ENCODE peak calls at places on chromosomes 1 and 21, in seven cellular contexts. Q is astrocyte, M is suprapubic skin, U is endodermal cell, S is sigmoid colon, V is heart left ventricle, B is SJSA1. Z is an unnamed sample.

GRCh38 chr1:93015590-93015989 is 54.3 kb upstream of the DIPK1A start:
- DNase-seq in Q (peak), M (no peak), U (no peak), S (no peak), V (no peak), B (no peak), Z (no peak)

GRCh38 chr1:186780081-186780480 is 48.7 kb upstream of the PLA2G4A start:
- DNase-seq in Q (no peak), M (no peak), U (no peak), S (no peak), V (no peak), B (no peak), Z (no peak)

GRCh38 chr1:53344921-53345838 is 17.3 kb upstream of the LRP8 start:
- DNase-seq in Q (no peak), M (no peak), U (no peak), S (no peak), V (no peak), B (peak), Z (no peak)

GRCh38 chr1:117585086-117585485 is 20.8 kb upstream of the TENT5C start:
- DNase-seq in Q (no peak), M (peak), U (no peak), S (peak), V (no peak), B (no peak), Z (no peak)

GRCh38 chr1:170661646-170662411 is 2.1 kb upstream of the PRRX1 start:
- DNase-seq in Q (peak), M (no peak), U (peak), S (no peak), V (peak), B (peak), Z (no peak)

GRCh38 chr1:155940531-155940992 is 876 bp upstream of the RXFP4 start:
- DNase-seq in Q (peak), M (no peak), U (no peak), S (no peak), V (peak), B (no peak), Z (no peak)

GRCh38 chr1:83760211-83760978 is 238.5 kb downstream of the TTLL7 start:
- DNase-seq in Q (no peak), M (no peak), U (no peak), S (no peak), V (no peak), B (no peak), Z (no peak)

GRCh38 chr1:177884499-177885021 is 85.3 kb downstream of the SEC16B start:
- DNase-seq in Q (no peak), M (no peak), U (no peak), S (no peak), V (no peak), B (no peak), Z (no peak)

GRCh38 chr1:61910035-61910434 is 167.8 kb downstream of the PATJ start:
- DNase-seq in Q (no peak), M (no peak), U (no peak), S (no peak), V (no peak), B (no peak), Z (no peak)

GRCh38 chr1:27135920-27136551 is 18.9 kb downstream of the SLC9A1 start:
- DNase-seq in Q (no peak), M (no peak), U (peak), S (no peak), V (no peak), B (no peak), Z (no peak)

GRCh38 chr1:226078336-226078735 is 15.8 kb downstream of the H3-3A start:
- DNase-seq in Q (no peak), M (no peak), U (no peak), S (no peak), V (no peak), B (no peak), Z (no peak)

GRCh38 chr1:84361796-84362195 is 36.5 kb upstream of the DNASE2B start:
- DNase-seq in Q (no peak), M (no peak), U (no peak), S (no peak), V (no peak), B (no peak), Z (peak)

GRCh38 chr1:119298687-119299086 is 69.9 kb upstream of the HAO2 start:
- DNase-seq in Q (peak), M (no peak), U (no peak), S (no peak), V (no peak), B (no peak), Z (no peak)

GRCh38 chr1:45508295-45509151 is 8.4 kb downstream of the MMACHC start:
- DNase-seq in Q (no peak), M (no peak), U (peak), S (no peak), V (no peak), B (no peak), Z (no peak)

GRCh38 chr1:3656450-3657095 is 4.3 kb downstream of the TP73 start:
- DNase-seq in Q (no peak), M (no peak), U (no peak), S (no peak), V (no peak), B (no peak), Z (no peak)

GRCh38 chr1:66354311-66354922 is 179.5 kb upstream of the SGIP1 start:
- DNase-seq in Q (peak), M (no peak), U (peak), S (no peak), V (no peak), B (peak), Z (no peak)

GRCh38 chr1:169012416-169012815 is 94.1 kb upstream of the ATP1B1 start:
- DNase-seq in Q (no peak), M (no peak), U (no peak), S (no peak), V (no peak), B (no peak), Z (no peak)

GRCh38 chr1:235160395-235160964 is 570 bp downstream of the RBM34 start:
- DNase-seq in Q (peak), M (no peak), U (no peak), S (no peak), V (no peak), B (no peak), Z (no peak)

GRCh38 chr1:26297057-26297790 is 9.2 kb downstream of the UBXN11 start:
- DNase-seq in Q (no peak), M (no peak), U (no peak), S (no peak), V (no peak), B (no peak), Z (no peak)

GRCh38 chr1:202189012-202189790 is 4.4 kb upstream of the LGR6 start:
- DNase-seq in Q (no peak), M (peak), U (peak), S (no peak), V (peak), B (peak), Z (no peak)

GRCh38 chr1:173473599-173474011 is 3.5 kb upstream of the PRDX6 start:
- DNase-seq in Q (peak), M (no peak), U (no peak), S (no peak), V (no peak), B (peak), Z (no peak)

GRCh38 chr1:42305639-42306038 is 29.4 kb downstream of the FOXJ3 start:
- DNase-seq in Q (peak), M (no peak), U (no peak), S (no peak), V (no peak), B (no peak), Z (no peak)

GRCh38 chr1:161172776-161173376 is 4.4 kb downstream of the B4GALT3 start:
- DNase-seq in Q (peak), M (no peak), U (no peak), S (no peak), V (peak), B (no peak), Z (no peak)

GRCh38 chr1:923991-924618 is 382 bp downstream of the SAMD11 start:
- DNase-seq in Q (no peak), M (no peak), U (no peak), S (no peak), V (no peak), B (no peak), Z (no peak)

GRCh38 chr1:110502402-110502801 is 16.6 kb downstream of the KCNA10 start:
- DNase-seq in Q (no peak), M (no peak), U (no peak), S (no peak), V (no peak), B (no peak), Z (no peak)

GRCh38 chr1:192669174-192669573 is 33.2 kb downstream of the RGS13 start:
- DNase-seq in Q (no peak), M (no peak), U (no peak), S (no peak), V (no peak), B (no peak), Z (peak)

GRCh38 chr1:63693956-63694607 is 79.7 kb upstream of the ROR1 start:
- DNase-seq in Q (peak), M (no peak), U (no peak), S (no peak), V (no peak), B (no peak), Z (no peak)
- H3K27ac ChIP-seq in Q (no peak), M (no peak), U (no peak), S (no peak), V (peak), B (no peak), Z (no peak)

GRCh38 chr1:37998913-37999433 is 6.3 kb downstream of the FHL3 start:
- DNase-seq in Q (no peak), M (no peak), U (no peak), S (no peak), V (no peak), B (no peak), Z (no peak)
- H3K27ac ChIP-seq in Q (peak), M (peak), U (no peak), S (peak), V (peak), B (peak), Z (peak)

GRCh38 chr1:232267837-232268598 is 361.9 kb downstream of the SIPA1L2 start:
- DNase-seq in Q (no peak), M (no peak), U (no peak), S (no peak), V (no peak), B (no peak), Z (no peak)
- H3K27ac ChIP-seq in Q (no peak), M (no peak), U (no peak), S (no peak), V (no peak), B (peak), Z (no peak)

DNA sequence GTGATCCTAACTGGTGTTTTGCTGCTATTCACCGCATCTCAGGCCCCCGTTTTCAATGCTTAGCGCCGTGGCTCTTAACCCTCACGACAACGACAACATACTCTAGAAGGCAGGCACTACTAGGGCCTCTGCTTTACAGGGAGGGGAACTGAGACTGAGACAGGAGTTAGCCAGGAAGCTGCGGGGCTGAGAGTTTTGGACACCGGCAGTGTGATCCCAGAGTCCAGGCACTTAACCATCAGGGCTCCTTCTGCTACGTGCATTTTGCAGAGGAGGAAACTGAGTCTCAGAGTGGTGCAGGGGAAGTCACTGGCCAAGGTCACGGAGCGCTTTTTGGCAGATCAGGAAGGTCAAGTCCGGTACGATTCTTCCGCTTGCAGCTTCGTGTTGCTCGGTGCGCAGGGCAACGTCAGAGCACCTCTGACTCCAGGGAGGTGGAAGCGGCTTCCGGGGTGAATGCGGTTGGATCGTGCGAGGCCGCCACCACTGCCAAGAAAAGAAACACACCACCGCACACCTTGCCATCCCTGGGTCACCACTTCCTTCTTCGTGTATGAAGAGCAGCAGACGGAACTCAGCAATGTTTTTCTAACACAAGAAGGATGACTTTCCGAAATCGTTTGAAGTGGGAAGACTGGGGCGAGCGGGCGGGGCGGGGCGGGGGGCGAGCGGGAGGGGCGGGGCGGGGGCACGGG is 300.2 kb downstream of the RRAGC start:
- DNase-seq in Q (no peak), M (no peak), U (peak), S (no peak), V (no peak), B (no peak), Z (no peak)
- H3K27ac ChIP-seq in Q (no peak), M (peak), U (peak), S (no peak), V (no peak), B (no peak), Z (no peak)

DNA sequence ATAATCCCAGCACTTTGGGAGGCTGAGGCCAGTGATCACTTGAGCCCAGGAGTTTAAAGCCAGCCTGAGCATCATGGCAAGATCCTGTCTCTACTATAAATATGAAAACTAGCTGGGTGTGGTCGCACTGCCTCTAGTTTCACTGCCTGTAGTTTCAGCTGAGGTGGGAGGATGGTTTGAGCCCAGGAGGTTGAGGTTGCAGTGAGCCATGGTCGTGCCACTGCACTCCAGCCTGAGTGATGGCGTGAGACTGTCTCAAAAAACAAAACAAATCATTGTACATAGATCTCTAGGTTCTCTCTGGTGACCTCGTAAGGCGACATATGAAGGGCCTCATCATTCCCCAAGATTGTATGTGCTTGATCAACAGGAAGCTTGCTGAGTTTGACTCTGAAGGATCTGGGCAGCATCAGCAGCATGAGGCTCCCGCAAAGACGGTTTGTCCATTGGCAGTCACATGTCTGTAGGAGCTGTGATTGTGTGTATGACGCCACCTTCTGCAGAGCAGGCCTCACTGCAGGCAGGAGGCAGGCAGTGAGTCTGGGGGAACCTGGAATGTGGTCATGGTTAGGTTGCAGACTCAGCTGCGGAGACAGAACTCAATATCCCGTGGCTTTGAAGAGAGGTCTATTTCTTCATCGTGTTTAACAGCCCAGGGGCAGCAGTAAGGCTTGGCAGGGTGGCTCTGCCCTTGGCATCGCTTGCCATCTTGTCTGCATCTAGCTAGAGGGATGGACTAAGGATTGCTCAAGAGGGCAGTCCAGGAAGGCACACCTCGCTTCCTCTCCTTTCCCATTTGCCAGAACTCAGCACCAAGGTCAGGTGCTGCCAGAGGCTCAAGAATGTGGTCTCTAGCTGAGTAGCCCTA is 13.9 kb downstream of the ATP5PO start:
- DNase-seq in Q (peak), M (no peak), U (peak), S (peak), V (peak), B (peak), Z (peak)
- H3K27ac ChIP-seq in Q (no peak), M (peak), U (no peak), S (no peak), V (no peak), B (no peak), Z (no peak)

DNA sequence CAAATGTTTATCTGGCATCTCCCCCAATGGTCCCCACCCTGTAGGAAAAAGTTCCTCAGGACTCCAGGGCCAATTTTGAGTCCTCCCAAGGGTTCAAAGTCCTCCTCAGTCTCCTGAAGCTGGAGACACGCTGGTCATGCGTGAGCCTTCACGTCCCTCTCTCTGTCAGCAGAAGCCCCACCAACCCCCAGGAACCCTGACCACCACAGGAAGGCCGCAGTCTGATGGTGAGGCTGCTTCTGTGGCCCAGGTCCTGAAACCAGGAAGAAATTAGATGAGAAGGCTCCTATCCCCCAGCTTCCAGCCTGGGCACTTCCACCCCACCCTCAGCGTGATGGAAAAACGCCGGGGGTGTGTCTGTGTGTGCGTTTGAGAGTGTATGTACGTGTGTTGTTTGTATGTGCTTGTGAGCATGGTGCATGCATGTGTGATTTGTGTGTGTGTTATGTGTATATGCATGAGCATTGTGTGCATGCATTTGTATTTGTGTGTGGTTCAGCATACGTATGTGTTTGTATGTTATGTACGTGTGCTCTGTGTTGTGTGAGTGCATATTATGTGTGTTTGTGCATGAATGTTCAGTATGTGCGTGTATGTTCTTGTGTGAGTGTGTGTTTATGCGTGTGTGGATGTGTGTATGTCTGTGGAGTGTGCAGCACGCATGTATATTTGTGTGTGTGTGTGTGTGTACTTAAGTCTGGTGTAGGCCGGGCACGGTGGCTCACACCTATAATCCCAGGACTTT is 92.5 kb downstream of the SIK1 start:
- DNase-seq in Q (no peak), M (no peak), U (no peak), S (no peak), V (no peak), B (no peak), Z (no peak)
- H3K27ac ChIP-seq in Q (peak), M (no peak), U (no peak), S (no peak), V (no peak), B (peak), Z (peak)

GRCh38 chr1:154151311-154151710 is 3.6 kb downstream of the NUP210L start:
- DNase-seq in Q (no peak), M (no peak), U (no peak), S (no peak), V (no peak), B (no peak), Z (no peak)

GRCh38 chr1:154157520-154158306 is 2.8 kb upstream of the NUP210L start:
- DNase-seq in Q (peak), M (no peak), U (no peak), S (no peak), V (no peak), B (no peak), Z (no peak)

GRCh38 chr1:154154053-154154452 is 820 bp downstream of the NUP210L start:
- DNase-seq in Q (no peak), M (no peak), U (no peak), S (no peak), V (no peak), B (no peak), Z (no peak)

GRCh38 chr1:154155282-154155681 is 409 bp upstream of the NUP210L start:
- DNase-seq in Q (no peak), M (no peak), U (no peak), S (peak), V (peak), B (no peak), Z (no peak)

DNA sequence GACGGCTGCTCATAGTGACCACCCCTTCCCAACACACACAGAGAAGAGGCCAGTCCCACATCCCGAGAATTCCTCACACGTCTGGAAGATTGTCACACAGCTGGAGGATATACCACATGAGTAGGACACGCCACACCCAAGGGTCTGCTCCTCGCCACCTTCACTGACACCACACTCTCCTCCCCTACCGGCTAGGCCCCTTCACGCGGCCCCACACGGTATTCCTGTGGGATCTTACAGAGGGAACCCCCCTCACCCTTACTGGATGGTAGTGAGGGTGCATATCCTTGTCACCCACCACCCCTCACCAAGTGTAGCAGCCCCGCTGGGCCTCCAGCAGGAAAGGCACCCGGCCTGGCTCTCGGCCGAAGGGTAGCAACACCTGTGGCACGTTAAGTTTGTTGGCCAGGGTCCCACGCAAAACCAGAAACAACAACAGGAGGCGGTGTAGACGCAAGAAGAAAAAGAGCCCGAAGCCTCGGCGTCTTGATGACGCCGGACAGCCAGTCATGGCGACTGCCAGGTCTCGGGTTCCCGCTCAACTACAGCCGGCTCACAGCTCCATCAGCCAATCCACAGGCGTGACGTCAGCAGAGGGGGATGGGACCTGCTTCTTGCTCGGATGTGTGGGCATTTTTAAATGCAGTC is at the start of gene NUP210L:
- DNase-seq in Q (no peak), M (no peak), U (peak), S (peak), V (peak), B (no peak), Z (no peak)
- H3K27ac ChIP-seq in Q (no peak), M (peak), U (peak), S (peak), V (peak), B (no peak), Z (peak)

GRCh38 chr1:5639323-5639722 is 352.9 kb downstream of the NPHP4 start:
- DNase-seq in Q (no peak), M (peak), U (no peak), S (no peak), V (no peak), B (peak), Z (no peak)
- H3K27ac ChIP-seq in Q (no peak), M (no peak), U (no peak), S (no peak), V (no peak), B (no peak), Z (no peak)

DNA sequence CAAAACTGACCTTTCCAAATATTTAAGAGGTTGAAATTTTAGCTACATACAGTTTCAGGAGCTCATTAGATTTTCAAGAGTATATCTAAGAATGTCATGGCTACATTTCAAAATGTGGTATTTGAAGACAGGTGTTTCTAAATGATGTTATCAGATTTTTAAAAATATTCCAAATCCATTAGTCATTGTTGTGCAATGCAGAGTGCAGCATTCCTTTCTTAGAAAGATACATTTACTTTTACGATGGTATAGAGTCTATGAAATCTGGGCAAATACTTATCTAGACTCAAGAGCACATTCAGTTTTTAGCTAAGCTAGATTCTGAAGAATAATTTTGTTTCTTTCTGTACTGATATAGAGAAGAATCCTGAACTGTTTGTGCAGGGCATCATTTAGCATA is 230.3 kb downstream of the CHRM3 start:
- DNase-seq in Q (no peak), M (no peak), U (no peak), S (no peak), V (no peak), B (no peak), Z (no peak)
- H3K27ac ChIP-seq in Q (no peak), M (no peak), U (no peak), S (no peak), V (no peak), B (no peak), Z (no peak)